ENCODE peak calls at places on chromosome 5, in seven cellular contexts. D is PC-3, I is OCI-LY7, O is coronary artery, B is foreskin fibroblast, W is heart left ventricle, X is astrocyte of the spinal cord. A is an unnamed sample.

GRCh38 chr5:80655231-80655784 is 525 bp upstream of the DHFR start:
- DNase-seq in W (no peak), D (peak; percentile 22), X (no peak), B (peak; percentile 15), I (peak; percentile 45), O (no peak), A (peak; percentile 9)

GRCh38 chr5:81909677-81910076 is 62.1 kb upstream of the ATG10 start:
- DNase-seq in W (no peak), O (no peak), D (no peak), X (no peak), B (no peak), I (no peak), A (no peak)

GRCh38 chr5:14200312-14200990 is 57.3 kb downstream of the TRIO start:
- DNase-seq in O (no peak), X (no peak), I (no peak), B (no peak), W (no peak), D (no peak), A (no peak)

GRCh38 chr5:134975078-134975715 is 7.5 kb downstream of the CATSPER3 start:
- DNase-seq in B (peak; percentile 59), I (no peak), O (no peak), W (no peak), X (no peak), D (no peak), A (no peak)

GRCh38 chr5:145237843-145238242 is 597.3 kb downstream of the PRELID2 start:
- DNase-seq in I (peak; percentile 63), B (peak; percentile 31), D (peak; percentile 75), W (no peak), O (no peak), X (peak; percentile 45), A (peak; percentile 77)

GRCh38 chr5:151906246-151906645 is 18.4 kb downstream of the GLRA1 start:
- DNase-seq in X (no peak), I (no peak), W (no peak), O (no peak), D (no peak), B (no peak), A (no peak)

GRCh38 chr5:1788200-1788599 is 11.4 kb downstream of the MRPL36 start:
- DNase-seq in W (no peak), X (no peak), B (no peak), I (no peak), D (no peak), O (no peak), A (no peak)

GRCh38 chr5:128084228-128085167 is 932 bp downstream of the SLC12A2 start:
- DNase-seq in B (peak; percentile 51), O (peak; percentile 75), X (no peak), W (peak; percentile 36), D (peak; percentile 44), I (peak; percentile 64), A (peak; percentile 42)

GRCh38 chr5:151811593-151812321 is 40.0 kb downstream of the G3BP1 start:
- DNase-seq in B (peak; percentile 71), D (no peak), I (no peak), X (peak; percentile 68), W (peak; percentile 39), O (no peak), A (peak; percentile 80)

GRCh38 chr5:119340597-119341218 is 15.1 kb upstream of the TNFAIP8 start:
- DNase-seq in I (peak; percentile 96), O (no peak), B (no peak), X (no peak), D (no peak), W (no peak), A (no peak)

GRCh38 chr5:31104775-31105174 is 88.7 kb upstream of the CDH6 start:
- DNase-seq in D (no peak), O (no peak), B (no peak), W (no peak), X (no peak), I (no peak), A (no peak)

GRCh38 chr5:31100781-31101180 is 92.7 kb upstream of the CDH6 start:
- DNase-seq in I (no peak), D (no peak), O (no peak), B (no peak), X (no peak), W (no peak), A (no peak)

GRCh38 chr5:31106742-31107546 is 86.5 kb upstream of the CDH6 start:
- DNase-seq in B (peak; percentile 6), W (no peak), I (no peak), O (no peak), D (peak; percentile 69), X (peak; percentile 87), A (peak; percentile 86)

DNA sequence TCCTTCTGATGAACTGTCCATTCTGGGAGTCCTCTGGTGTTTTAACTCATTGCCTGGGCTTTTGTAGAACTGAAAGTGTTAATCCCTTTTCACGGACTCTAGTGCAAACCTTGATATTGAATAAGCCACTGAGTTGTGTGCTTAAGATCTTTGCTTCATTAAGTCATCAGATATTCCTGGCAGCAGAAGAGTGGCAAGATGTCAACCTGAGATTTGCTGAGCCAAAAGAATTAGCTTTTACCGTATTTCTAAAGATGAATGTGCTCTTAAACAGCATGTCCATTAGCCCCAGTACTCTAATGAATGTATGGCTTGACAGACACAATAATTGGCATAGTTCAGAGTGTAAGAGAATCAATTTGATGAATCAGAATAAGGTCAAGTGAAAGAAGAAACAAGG is 87.2 kb upstream of the CDH6 start:
- DNase-seq in W (no peak), I (no peak), B (no peak), X (peak; percentile 56), D (no peak), O (no peak), A (peak; percentile 46)
- H3K4me3 ChIP-seq in W (no peak overlapping the region), I (no peak overlapping the region), B (no peak overlapping the region), X (no peak overlapping the region), D (no peak overlapping the region), O (no peak overlapping the region), A (no peak overlapping the region)

GRCh38 chr5:24643880-24644279 is 898 bp downstream of the CDH10 start:
- DNase-seq in W (no peak), X (no peak), B (no peak), O (no peak), I (no peak), D (no peak), A (no peak)

GRCh38 chr5:24646915-24647314 is 2.1 kb upstream of the CDH10 start:
- DNase-seq in X (no peak), D (no peak), B (no peak), I (no peak), W (no peak), O (no peak), A (no peak)

GRCh38 chr5:24642022-24642421 is 2.8 kb downstream of the CDH10 start:
- DNase-seq in I (peak; percentile 34), B (peak; percentile 2), W (no peak), O (no peak), D (peak; percentile 75), X (peak; percentile 47), A (no peak)

GRCh38 chr5:24643255-24643654 is 1.5 kb downstream of the CDH10 start:
- DNase-seq in O (no peak), B (no peak), I (no peak), D (no peak), W (no peak), X (no peak), A (no peak)

DNA sequence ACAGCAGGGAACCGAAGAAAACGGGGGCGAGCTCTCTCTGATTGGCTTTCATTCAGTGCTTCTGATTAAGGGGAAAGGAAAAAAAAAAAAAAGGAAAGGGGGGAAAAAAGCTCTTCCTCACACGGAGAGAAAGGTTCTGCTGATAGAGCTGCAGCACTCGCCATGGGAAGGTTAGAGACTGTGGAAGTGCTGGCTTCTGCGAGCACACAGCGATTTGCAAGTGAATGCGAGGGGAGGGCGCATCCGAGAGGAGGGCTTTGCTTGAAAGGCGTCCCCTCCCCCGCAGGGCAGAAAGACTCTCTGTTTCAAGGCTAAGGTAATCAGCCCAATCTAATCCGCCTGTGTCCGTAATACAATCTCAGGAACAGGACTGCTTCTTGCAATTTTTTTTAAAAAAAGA is at the start of gene CDH10:
- DNase-seq in X (peak; percentile 54), D (no peak), O (no peak), I (no peak), B (no peak), W (no peak), A (no peak)
- H3K4me3 ChIP-seq in X (peak within 1 kb of the TSS; percentile 45), D (peak within 1 kb of the TSS; percentile 54), O (no peak within 1 kb of the TSS), I (no peak within 1 kb of the TSS), B (no peak within 1 kb of the TSS), W (peak within 1 kb of the TSS; percentile 7), A (no peak within 1 kb of the TSS)

GRCh38 chr5:58455495-58455894 is 4.4 kb downstream of the PLK2 start:
- DNase-seq in I (no peak), O (no peak), W (no peak), B (peak; percentile 9), D (no peak), X (no peak), A (peak; percentile 38)

GRCh38 chr5:58457040-58457439 is 2.8 kb downstream of the PLK2 start:
- DNase-seq in I (no peak), O (no peak), B (no peak), D (no peak), X (peak; percentile 23), W (no peak), A (peak; percentile 64)

GRCh38 chr5:58455066-58455465 is 4.8 kb downstream of the PLK2 start:
- DNase-seq in X (no peak), W (no peak), O (no peak), I (no peak), B (peak; percentile 85), D (no peak), A (peak; percentile 44)

GRCh38 chr5:58455966-58456365 is 3.9 kb downstream of the PLK2 start:
- DNase-seq in W (no peak), I (no peak), O (no peak), X (peak; percentile 18), B (peak; percentile 7), D (no peak), A (peak; percentile 65)

GRCh38 chr5:58456486-58456885 is 3.4 kb downstream of the PLK2 start:
- DNase-seq in I (no peak), O (no peak), W (no peak), X (peak; percentile 23), D (no peak), B (no peak), A (no peak)
- H3K4me3 ChIP-seq in I (no peak overlapping the region), O (peak overlapping the region; percentile 93), W (peak overlapping the region; percentile 80), X (peak overlapping the region; percentile 90), D (peak overlapping the region; percentile 99), B (peak overlapping the region; percentile 78), A (peak overlapping the region; percentile 83)

GRCh38 chr5:124689653-124690052 is 56.8 kb downstream of the ZNF608 start:
- DNase-seq in O (no peak), D (no peak), W (no peak), I (no peak), X (no peak), B (no peak), A (no peak)

GRCh38 chr5:124686239-124687004 is 60.0 kb downstream of the ZNF608 start:
- DNase-seq in B (no peak), O (no peak), D (no peak), X (no peak), W (no peak), I (no peak), A (no peak)

GRCh38 chr5:124679578-124680210 is 66.7 kb downstream of the ZNF608 start:
- DNase-seq in O (no peak), W (no peak), D (no peak), B (no peak), I (no peak), X (no peak), A (no peak)

GRCh38 chr5:124683917-124684555 is 62.4 kb downstream of the ZNF608 start:
- DNase-seq in W (no peak), B (no peak), I (no peak), D (no peak), X (no peak), O (no peak), A (no peak)

GRCh38 chr5:124685404-124685930 is 61.0 kb downstream of the ZNF608 start:
- DNase-seq in O (no peak), D (no peak), X (no peak), B (no peak), I (no peak), W (no peak), A (no peak)
- H3K4me3 ChIP-seq in O (no peak overlapping the region), D (no peak overlapping the region), X (no peak overlapping the region), B (no peak overlapping the region), I (no peak overlapping the region), W (no peak overlapping the region), A (no peak overlapping the region)